ENCODE peak calls at places on chromosomes 5 and 9, in five cellular contexts. R is ELF-1; O is CD8-positive, alpha-beta memory T cell; W is Right ventricle myocardium inferior; Q is ovary. D is an unnamed sample.

GRCh38 chr9:128895556-128895955 is 13.6 kb downstream of the LRRC8A start:
- DNase-seq in R (no peak), O (no peak), W (no peak), Q (no peak), D (no peak)

GRCh38 chr5:103041071-103041676 is 78.8 kb downstream of the GIN1 start:
- DNase-seq in R (no peak), O (no peak), W (no peak), Q (no peak), D (peak)

GRCh38 chr5:122163151-122164069 is 34.1 kb downstream of the ZNF474 start:
- DNase-seq in R (no peak), O (no peak), W (no peak), Q (no peak), D (no peak)

GRCh38 chr9:2495221-2496005 is 126.2 kb upstream of the VLDLR start:
- DNase-seq in R (no peak), O (no peak), W (no peak), Q (no peak), D (no peak)

GRCh38 chr9:37984672-37985611 is 81.0 kb upstream of the SLC25A51 start:
- DNase-seq in R (peak), O (no peak), W (no peak), Q (no peak), D (no peak)

GRCh38 chr5:80369521-80369920 is 38.3 kb upstream of the ZFYVE16 start:
- DNase-seq in R (no peak), O (no peak), W (no peak), Q (no peak), D (no peak)

GRCh38 chr5:149439899-149440655 is 61.0 kb upstream of the IL17B start:
- DNase-seq in R (peak), O (no peak), W (peak), Q (no peak), D (no peak)

GRCh38 chr5:23820764-23821471 is 313.5 kb downstream of the PRDM9 start:
- DNase-seq in R (no peak), O (no peak), W (no peak), Q (no peak), D (no peak)

GRCh38 chr5:112863549-112863948 is 2.5 kb downstream of the SRP19 start:
- DNase-seq in R (no peak), O (no peak), W (no peak), Q (no peak), D (no peak)

GRCh38 chr5:157184117-157184516 is 3.5 kb downstream of the ITK start:
- DNase-seq in R (no peak), O (no peak), W (no peak), Q (no peak), D (no peak)

GRCh38 chr9:93898502-93899426 is 56.4 kb downstream of the BARX1 start:
- DNase-seq in R (no peak), O (peak), W (peak), Q (no peak), D (no peak)

GRCh38 chr9:81787747-81788632 is 98.6 kb upstream of the TLE1 start:
- DNase-seq in R (no peak), O (no peak), W (no peak), Q (no peak), D (no peak)

GRCh38 chr5:18067615-18068014 is 433.4 kb downstream of the TAF11L14 start:
- DNase-seq in R (no peak), O (no peak), W (no peak), Q (no peak), D (no peak)

GRCh38 chr5:147448766-147449165 is 61.1 kb downstream of the DPYSL3 start:
- DNase-seq in R (no peak), O (no peak), W (no peak), Q (no peak), D (no peak)

GRCh38 chr5:133657036-133657435 is 44.7 kb upstream of the FSTL4 start:
- DNase-seq in R (no peak), O (no peak), W (no peak), Q (no peak), D (no peak)

GRCh38 chr5:111699976-111700375 is 57.0 kb downstream of the NREP start:
- DNase-seq in R (no peak), O (no peak), W (no peak), Q (no peak), D (no peak)

GRCh38 chr9:17349816-17350215 is 215.0 kb downstream of the CNTLN start:
- DNase-seq in R (no peak), O (no peak), W (no peak), Q (no peak), D (no peak)

GRCh38 chr9:109817846-109818472 is 38.0 kb downstream of the PALM2AKAP2 start:
- DNase-seq in R (peak), O (no peak), W (no peak), Q (peak), D (peak)

GRCh38 chr9:134475051-134475790 is 149.0 kb downstream of the RXRA start:
- DNase-seq in R (no peak), O (no peak), W (peak), Q (peak), D (no peak)

GRCh38 chr5:84673785-84674184 is 289.1 kb upstream of the EDIL3 start:
- DNase-seq in R (no peak), O (no peak), W (no peak), Q (no peak), D (no peak)

GRCh38 chr5:160278356-160278755 is 34.0 kb downstream of the CCNJL start:
- DNase-seq in R (no peak), O (no peak), W (no peak), Q (no peak), D (no peak)

D was measured in CD4-positive, alpha-beta memory T cell.